ENCODE peak calls at places on chromosomes 12 and 14, in seven cellular contexts. One of them, this sample, is unnamed.

GRCh38 chr14:70894868-70895267 is 12.4 kb upstream of the PCNX1 start:
- DNase-seq in effector memory CD4-positive, alpha-beta T cell: no peak
- DNase-seq in cardiac muscle cell: no peak
- DNase-seq in ovary: no peak
- DNase-seq in psoas muscle: no peak
- DNase-seq in fibroblast of lung: no peak
- DNase-seq in Karpas-422: no peak
- DNase-seq in this sample: no peak

GRCh38 chr12:109020136-109020535 is 732 bp downstream of the SVOP start:
- DNase-seq in ovary: no peak
- DNase-seq in psoas muscle: no peak
- DNase-seq in Karpas-422: no peak
- DNase-seq in fibroblast of lung: no peak
- DNase-seq in effector memory CD4-positive, alpha-beta T cell: no peak
- DNase-seq in cardiac muscle cell: no peak
- DNase-seq in this sample: no peak

GRCh38 chr12:52050771-52051541 is at the start of gene NR4A1:
- DNase-seq in cardiac muscle cell: peak; percentile 99
- DNase-seq in effector memory CD4-positive, alpha-beta T cell: peak; percentile 99
- DNase-seq in psoas muscle: peak; percentile 99
- DNase-seq in Karpas-422: peak; percentile 97
- DNase-seq in fibroblast of lung: peak; percentile 96
- DNase-seq in ovary: peak; percentile 99
- DNase-seq in this sample: peak; percentile 98

GRCh38 chr14:103886304-103887169 is 39.2 kb upstream of the PPP1R13B start:
- DNase-seq in fibroblast of lung: no peak
- DNase-seq in ovary: peak; percentile 57
- DNase-seq in cardiac muscle cell: no peak
- DNase-seq in psoas muscle: no peak
- DNase-seq in effector memory CD4-positive, alpha-beta T cell: no peak
- DNase-seq in Karpas-422: no peak
- DNase-seq in this sample: no peak

GRCh38 chr14:72779679-72780078 is 114.2 kb downstream of the DPF3 start:
- DNase-seq in psoas muscle: no peak
- DNase-seq in cardiac muscle cell: no peak
- DNase-seq in ovary: no peak
- DNase-seq in fibroblast of lung: no peak
- DNase-seq in Karpas-422: no peak
- DNase-seq in effector memory CD4-positive, alpha-beta T cell: no peak
- DNase-seq in this sample: no peak

GRCh38 chr12:66035289-66035961 is 95.1 kb downstream of the LLPH start:
- DNase-seq in Karpas-422: peak; percentile 80
- DNase-seq in fibroblast of lung: peak; percentile 72
- DNase-seq in ovary: no peak
- DNase-seq in cardiac muscle cell: peak; percentile 31
- DNase-seq in effector memory CD4-positive, alpha-beta T cell: no peak
- DNase-seq in psoas muscle: no peak
- DNase-seq in this sample: no peak

GRCh38 chr14:96083667-96084320 is 44.6 kb downstream of the C14orf132 start:
- DNase-seq in Karpas-422: no peak
- DNase-seq in psoas muscle: no peak
- DNase-seq in fibroblast of lung: no peak
- DNase-seq in cardiac muscle cell: no peak
- DNase-seq in effector memory CD4-positive, alpha-beta T cell: no peak
- DNase-seq in ovary: no peak
- DNase-seq in this sample: no peak

GRCh38 chr14:46818147-46818546 is 166.6 kb upstream of the RPL10L start:
- DNase-seq in psoas muscle: no peak
- DNase-seq in cardiac muscle cell: no peak
- DNase-seq in Karpas-422: no peak
- DNase-seq in ovary: no peak
- DNase-seq in effector memory CD4-positive, alpha-beta T cell: no peak
- DNase-seq in fibroblast of lung: no peak
- DNase-seq in this sample: no peak

GRCh38 chr12:49455506-49455905 is 83.3 kb upstream of the KCNH3 start:
- DNase-seq in fibroblast of lung: no peak
- DNase-seq in Karpas-422: no peak
- DNase-seq in ovary: no peak
- DNase-seq in effector memory CD4-positive, alpha-beta T cell: no peak
- DNase-seq in cardiac muscle cell: no peak
- DNase-seq in psoas muscle: no peak
- DNase-seq in this sample: no peak

GRCh38 chr12:99131761-99132199 is 486.7 kb downstream of the APAF1 start:
- DNase-seq in effector memory CD4-positive, alpha-beta T cell: no peak
- DNase-seq in cardiac muscle cell: no peak
- DNase-seq in ovary: no peak
- DNase-seq in fibroblast of lung: no peak
- DNase-seq in Karpas-422: peak; percentile 50
- DNase-seq in psoas muscle: peak; percentile 61
- DNase-seq in this sample: peak; percentile 55

GRCh38 chr12:9635014-9635413 is 27.3 kb upstream of the KLRB1 start:
- DNase-seq in Karpas-422: no peak
- DNase-seq in fibroblast of lung: no peak
- DNase-seq in effector memory CD4-positive, alpha-beta T cell: no peak
- DNase-seq in psoas muscle: no peak
- DNase-seq in ovary: no peak
- DNase-seq in cardiac muscle cell: no peak
- DNase-seq in this sample: no peak

GRCh38 chr14:103224996-103225874 is 102.0 kb downstream of the TNFAIP2 start:
- DNase-seq in effector memory CD4-positive, alpha-beta T cell: no peak
- DNase-seq in Karpas-422: no peak
- DNase-seq in cardiac muscle cell: no peak
- DNase-seq in fibroblast of lung: peak; percentile 34
- DNase-seq in ovary: no peak
- DNase-seq in psoas muscle: no peak
- DNase-seq in this sample: no peak

GRCh38 chr14:93375673-93376156 is 28.7 kb downstream of the COX8C start:
- DNase-seq in psoas muscle: no peak
- DNase-seq in effector memory CD4-positive, alpha-beta T cell: no peak
- DNase-seq in Karpas-422: peak; percentile 86
- DNase-seq in ovary: no peak
- DNase-seq in fibroblast of lung: no peak
- DNase-seq in cardiac muscle cell: no peak
- DNase-seq in this sample: no peak

GRCh38 chr12:7269273-7269672 is 34.6 kb upstream of the ACSM4 start:
- DNase-seq in Karpas-422: no peak
- DNase-seq in cardiac muscle cell: no peak
- DNase-seq in effector memory CD4-positive, alpha-beta T cell: no peak
- DNase-seq in psoas muscle: no peak
- DNase-seq in fibroblast of lung: no peak
- DNase-seq in ovary: no peak
- DNase-seq in this sample: no peak

GRCh38 chr14:96297000-96297399 is 41.0 kb downstream of the BDKRB1 start:
- DNase-seq in fibroblast of lung: no peak
- DNase-seq in effector memory CD4-positive, alpha-beta T cell: no peak
- DNase-seq in cardiac muscle cell: no peak
- DNase-seq in psoas muscle: no peak
- DNase-seq in ovary: no peak
- DNase-seq in Karpas-422: peak; percentile 78
- DNase-seq in this sample: no peak

GRCh38 chr12:55828357-55828756 is 1.0 kb downstream of the DNAJC14 start:
- DNase-seq in Karpas-422: no peak
- DNase-seq in fibroblast of lung: no peak
- DNase-seq in effector memory CD4-positive, alpha-beta T cell: no peak
- DNase-seq in cardiac muscle cell: no peak
- DNase-seq in ovary: no peak
- DNase-seq in psoas muscle: no peak
- DNase-seq in this sample: no peak
- H3K4me1 ChIP-seq in Karpas-422: peaks cover 50% of the 10 kb centered on the region
- H3K4me1 ChIP-seq in fibroblast of lung: peaks cover 10% of the 10 kb centered on the region
- H3K4me1 ChIP-seq in effector memory CD4-positive, alpha-beta T cell: peaks cover 27% of the 10 kb centered on the region
- H3K4me1 ChIP-seq in cardiac muscle cell: no peaks in the 10 kb centered on the region
- H3K4me1 ChIP-seq in ovary: peaks cover 13% of the 10 kb centered on the region
- H3K4me1 ChIP-seq in psoas muscle: peaks cover 13% of the 10 kb centered on the region
- H3K4me1 ChIP-seq in this sample: peaks cover 29% of the 10 kb centered on the region

GRCh38 chr14:68468437-68469207 is 324.2 kb downstream of the ZFP36L1 start:
- DNase-seq in fibroblast of lung: no peak
- DNase-seq in psoas muscle: no peak
- DNase-seq in ovary: no peak
- DNase-seq in Karpas-422: no peak
- DNase-seq in cardiac muscle cell: no peak
- DNase-seq in effector memory CD4-positive, alpha-beta T cell: no peak
- DNase-seq in this sample: no peak
- H3K4me3 ChIP-seq in fibroblast of lung: no peak overlapping the region
- H3K4me3 ChIP-seq in psoas muscle: no peak overlapping the region
- H3K4me3 ChIP-seq in ovary: no peak overlapping the region
- H3K4me3 ChIP-seq in Karpas-422: no peak overlapping the region
- H3K4me3 ChIP-seq in cardiac muscle cell: no peak overlapping the region
- H3K4me3 ChIP-seq in effector memory CD4-positive, alpha-beta T cell: no peak overlapping the region
- H3K4me3 ChIP-seq in this sample: no peak overlapping the region

GRCh38 chr12:2113501-2113912 is 60.7 kb downstream of the CACNA1C start:
- DNase-seq in cardiac muscle cell: no peak
- DNase-seq in ovary: no peak
- DNase-seq in Karpas-422: no peak
- DNase-seq in fibroblast of lung: no peak
- DNase-seq in effector memory CD4-positive, alpha-beta T cell: no peak
- DNase-seq in psoas muscle: no peak
- DNase-seq in this sample: no peak
- H3K27ac ChIP-seq in cardiac muscle cell: no peak overlapping the region
- H3K27ac ChIP-seq in ovary: no peak overlapping the region
- H3K27ac ChIP-seq in Karpas-422: no peak overlapping the region
- H3K27ac ChIP-seq in fibroblast of lung: no peak overlapping the region
- H3K27ac ChIP-seq in effector memory CD4-positive, alpha-beta T cell: no peak overlapping the region
- H3K27ac ChIP-seq in psoas muscle: no peak overlapping the region
- H3K27ac ChIP-seq in this sample: no peak overlapping the region

GRCh38 chr14:56124296-56124695 is 6.1 kb downstream of the PELI2 start:
- DNase-seq in Karpas-422: no peak
- DNase-seq in ovary: no peak
- DNase-seq in cardiac muscle cell: no peak
- DNase-seq in effector memory CD4-positive, alpha-beta T cell: no peak
- DNase-seq in fibroblast of lung: no peak
- DNase-seq in psoas muscle: no peak
- DNase-seq in this sample: no peak

GRCh38 chr14:56126514-56126913 is 8.3 kb downstream of the PELI2 start:
- DNase-seq in psoas muscle: no peak
- DNase-seq in cardiac muscle cell: no peak
- DNase-seq in Karpas-422: no peak
- DNase-seq in ovary: no peak
- DNase-seq in effector memory CD4-positive, alpha-beta T cell: no peak
- DNase-seq in fibroblast of lung: no peak
- DNase-seq in this sample: no peak

GRCh38 chr14:56127156-56127555 is 8.9 kb downstream of the PELI2 start:
- DNase-seq in cardiac muscle cell: no peak
- DNase-seq in fibroblast of lung: no peak
- DNase-seq in ovary: no peak
- DNase-seq in psoas muscle: no peak
- DNase-seq in Karpas-422: no peak
- DNase-seq in effector memory CD4-positive, alpha-beta T cell: no peak
- DNase-seq in this sample: no peak

GRCh38 chr14:56129092-56129491 is 10.9 kb downstream of the PELI2 start:
- DNase-seq in psoas muscle: no peak
- DNase-seq in effector memory CD4-positive, alpha-beta T cell: no peak
- DNase-seq in fibroblast of lung: no peak
- DNase-seq in ovary: no peak
- DNase-seq in cardiac muscle cell: no peak
- DNase-seq in Karpas-422: no peak
- DNase-seq in this sample: no peak

DNA sequence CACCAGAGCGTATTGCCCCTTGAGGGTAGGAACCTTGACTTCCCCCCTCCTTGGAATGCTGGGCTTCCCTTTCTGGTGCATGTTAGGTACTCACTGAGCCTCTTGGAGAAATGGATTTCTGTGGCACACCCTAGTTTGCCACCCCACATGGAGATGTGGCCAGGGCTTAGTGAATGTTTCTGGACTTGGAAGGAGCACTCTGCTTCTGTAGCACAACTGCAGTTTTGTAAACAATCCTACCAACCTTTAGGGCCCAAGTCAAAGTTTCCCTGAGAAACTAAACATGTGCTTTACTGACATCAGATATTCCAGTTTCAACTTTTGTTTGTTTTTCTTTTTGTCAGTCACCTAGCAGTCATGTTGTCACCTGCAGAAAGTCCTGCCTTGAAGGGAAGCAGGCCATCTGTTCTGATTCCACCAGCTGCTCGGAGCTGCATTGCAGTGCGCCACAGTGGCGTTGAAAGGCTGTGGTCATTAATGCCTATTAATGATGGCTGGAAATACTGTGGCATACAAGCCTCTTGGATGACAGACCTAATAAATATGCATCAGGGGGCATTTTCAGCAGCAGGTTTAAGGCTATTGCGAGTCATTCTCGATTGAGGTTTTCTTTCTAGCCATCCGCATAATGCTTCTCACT is 7.7 kb downstream of the PELI2 start:
- DNase-seq in psoas muscle: no peak
- DNase-seq in Karpas-422: no peak
- DNase-seq in cardiac muscle cell: no peak
- DNase-seq in fibroblast of lung: no peak
- DNase-seq in ovary: no peak
- DNase-seq in effector memory CD4-positive, alpha-beta T cell: no peak
- DNase-seq in this sample: no peak
- H3K4me1 ChIP-seq in psoas muscle: no peaks in the 10 kb centered on the region
- H3K4me1 ChIP-seq in Karpas-422: no peaks in the 10 kb centered on the region
- H3K4me1 ChIP-seq in cardiac muscle cell: peaks cover 7% of the 10 kb centered on the region
- H3K4me1 ChIP-seq in fibroblast of lung: peaks cover 12% of the 10 kb centered on the region
- H3K4me1 ChIP-seq in ovary: peaks cover 23% of the 10 kb centered on the region
- H3K4me1 ChIP-seq in effector memory CD4-positive, alpha-beta T cell: no peaks in the 10 kb centered on the region
- H3K4me1 ChIP-seq in this sample: no peaks in the 10 kb centered on the region

DNA sequence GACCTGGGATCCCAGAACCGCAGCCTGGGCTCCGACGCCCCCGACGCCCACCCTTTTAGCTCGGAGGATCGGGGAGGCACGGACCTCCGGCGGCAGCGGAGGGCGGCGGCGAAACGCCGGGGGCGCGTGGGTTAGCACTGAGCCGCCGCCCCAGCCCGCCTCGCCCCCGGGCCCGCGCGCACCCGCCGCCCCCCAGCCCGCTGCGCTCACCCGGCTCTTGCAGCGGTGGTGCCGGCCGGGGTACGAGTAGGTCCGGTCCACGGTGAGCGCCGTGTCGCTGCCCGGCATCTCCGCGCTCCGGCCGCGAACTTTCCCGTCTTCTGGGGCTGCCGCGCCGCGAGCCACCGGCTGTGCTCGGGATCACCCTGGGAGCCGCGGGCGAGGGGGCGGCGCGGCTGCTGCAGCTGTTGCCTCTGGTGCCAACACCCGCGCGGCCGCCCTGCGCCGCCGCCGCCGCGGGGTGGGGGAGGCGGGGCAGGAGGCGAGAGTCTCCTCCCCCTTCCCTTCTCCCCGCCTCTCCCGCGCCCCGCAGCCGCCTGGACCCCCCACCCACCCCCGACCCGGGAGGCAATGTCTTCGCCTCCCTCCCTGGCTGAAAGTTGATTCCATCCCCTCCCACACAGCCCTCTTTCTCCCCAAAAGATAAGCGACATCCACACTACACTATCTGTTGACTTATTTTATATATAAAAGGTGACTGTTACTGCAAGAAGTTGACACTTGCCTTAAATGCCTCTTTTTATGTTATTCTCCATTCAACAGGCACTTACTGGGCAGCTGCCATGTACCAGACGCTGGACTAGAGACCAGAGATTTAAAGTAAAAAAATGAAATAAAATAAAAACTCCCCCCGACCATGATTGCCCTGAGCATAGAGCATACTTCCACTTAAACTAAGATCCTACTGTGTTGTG is at the start of gene TMCC3:
- DNase-seq in cardiac muscle cell: peak; percentile 70
- DNase-seq in fibroblast of lung: peak; percentile 45
- DNase-seq in ovary: peak; percentile 55
- DNase-seq in Karpas-422: no peak
- DNase-seq in effector memory CD4-positive, alpha-beta T cell: no peak
- DNase-seq in psoas muscle: peak; percentile 86
- DNase-seq in this sample: peak; percentile 49
- H3K4me3 ChIP-seq in cardiac muscle cell: peak within 1 kb of the TSS; percentile 70
- H3K4me3 ChIP-seq in fibroblast of lung: peak within 1 kb of the TSS; percentile 44
- H3K4me3 ChIP-seq in ovary: peak within 1 kb of the TSS; percentile 61
- H3K4me3 ChIP-seq in Karpas-422: no peak within 1 kb of the TSS
- H3K4me3 ChIP-seq in effector memory CD4-positive, alpha-beta T cell: peak within 1 kb of the TSS; percentile 48
- H3K4me3 ChIP-seq in psoas muscle: peak within 1 kb of the TSS; percentile 94
- H3K4me3 ChIP-seq in this sample: peak within 1 kb of the TSS; percentile 28